ENCODE peak calls at places on chromosomes 3 and 15, in six cellular contexts. H, J, K, I, P and N are unnamed samples.

GRCh38 chr3:131396170-131396569 is 14.6 kb downstream of the NUDT16 start:
- DNase-seq in H (no peak), J (no peak), K (no peak), I (no peak), P (peak; percentile 75), N (no peak)

GRCh38 chr3:67654832-67655152 is 380 bp upstream of the SUCLG2 start:
- DNase-seq in H (no peak), J (no peak), K (no peak), I (no peak), P (no peak), N (no peak)

GRCh38 chr3:143885803-143886427 is 37.6 kb upstream of the SLC9A9 start:
- DNase-seq in H (no peak), J (peak; percentile 43), K (no peak), I (peak; percentile 34), P (no peak), N (no peak)

GRCh38 chr3:41195970-41196369 is 3.3 kb upstream of the CTNNB1 start:
- DNase-seq in H (no peak), J (no peak), K (no peak), I (no peak), P (no peak), N (no peak)

GRCh38 chr15:34701536-34701935 is 53.3 kb downstream of the GJD2 start:
- DNase-seq in H (no peak), J (no peak), K (no peak), I (no peak), P (no peak), N (no peak)

GRCh38 chr3:169999433-169999832 is 32.8 kb downstream of the SEC62 start:
- DNase-seq in H (no peak), J (no peak), K (no peak), I (no peak), P (no peak), N (no peak)

GRCh38 chr3:105915524-105915923 is 46.7 kb upstream of the CBLB start:
- DNase-seq in H (no peak), J (no peak), K (no peak), I (no peak), P (no peak), N (no peak)

GRCh38 chr3:110576962-110577361 is 494.7 kb upstream of the NECTIN3 start:
- DNase-seq in H (peak; percentile 78), J (no peak), K (no peak), I (peak; percentile 92), P (no peak), N (no peak)

GRCh38 chr3:128681277-128681829 is 30.7 kb upstream of the RPN1 start:
- DNase-seq in H (no peak), J (no peak), K (no peak), I (no peak), P (no peak), N (no peak)

GRCh38 chr3:170695486-170696069 is 109.7 kb upstream of the SLC7A14 start:
- DNase-seq in H (no peak), J (no peak), K (no peak), I (no peak), P (no peak), N (no peak)

GRCh38 chr15:91950631-91951384 is 97.3 kb downstream of the SLCO3A1 start:
- DNase-seq in H (no peak), J (no peak), K (no peak), I (peak; percentile 49), P (no peak), N (no peak)
- TF ChIP-seq CTCF in H (no peak), J (no peak), K (no peak), I (no peak), P (no peak), N (no peak)

DNA sequence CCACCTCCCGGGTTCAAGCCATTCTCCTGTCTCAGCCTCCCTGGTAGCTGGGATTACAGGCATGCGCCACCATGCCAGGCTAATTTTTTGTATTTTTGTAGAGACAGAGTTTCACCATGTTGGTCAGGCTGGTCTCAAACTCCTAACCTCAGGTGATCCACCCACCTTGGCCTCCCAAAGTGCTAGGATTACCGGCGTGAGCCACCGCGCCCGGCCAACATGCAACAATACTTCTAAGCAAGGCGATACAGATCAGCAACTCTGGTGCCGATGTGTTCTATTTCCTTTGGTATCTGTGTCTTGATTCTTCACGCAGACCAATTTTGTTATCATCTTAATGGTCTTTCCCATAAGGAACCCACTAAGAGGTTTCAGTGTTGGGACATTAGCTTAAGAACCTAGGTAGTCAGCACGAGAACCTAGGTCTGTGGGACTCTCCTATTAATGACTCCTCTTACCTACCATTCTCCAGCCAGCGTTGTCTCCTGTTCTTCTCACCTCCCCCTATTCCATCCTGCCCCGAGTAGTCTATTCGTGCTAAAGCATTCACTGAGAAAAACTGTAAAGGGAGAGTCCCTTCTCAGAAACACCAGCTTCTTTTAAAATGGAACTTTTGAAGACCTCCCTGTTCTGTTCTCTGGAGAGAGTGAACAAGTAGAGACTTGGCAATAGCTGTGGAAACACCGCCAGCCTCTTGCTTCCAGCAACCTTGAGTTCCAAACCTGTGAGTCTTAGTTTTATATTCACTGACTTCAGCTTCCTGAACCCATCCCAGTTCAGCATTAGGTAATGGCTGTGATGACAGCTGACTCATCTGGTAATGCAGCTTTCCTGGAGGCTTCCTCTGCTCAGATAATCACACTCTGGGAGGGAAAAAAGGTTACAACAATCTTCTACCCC is 61.2 kb downstream of the TSC22D2 start:
- DNase-seq in H (peak; percentile 9), J (peak; percentile 32), K (no peak), I (peak; percentile 98), P (peak; percentile 81), N (peak; percentile 44)
- H3K4me3 ChIP-seq in H (no peak overlapping the region), J (no peak overlapping the region), K (no peak overlapping the region), I (no peak overlapping the region), P (no peak overlapping the region), N (no peak overlapping the region)

GRCh38 chr3:5023777-5024346 is 44.6 kb downstream of the BHLHE40 start:
- DNase-seq in H (no peak), J (no peak), K (no peak), I (no peak), P (peak; percentile 45), N (no peak)

GRCh38 chr3:5021571-5022092 is 42.4 kb downstream of the BHLHE40 start:
- DNase-seq in H (no peak), J (no peak), K (no peak), I (peak; percentile 83), P (no peak), N (no peak)

GRCh38 chr3:5022966-5023776 is 43.9 kb downstream of the BHLHE40 start:
- DNase-seq in H (peak; percentile 79), J (no peak), K (no peak), I (peak; percentile 100), P (peak; percentile 87), N (peak; percentile 80)

GRCh38 chr3:5021116-5021515 is 41.9 kb downstream of the BHLHE40 start:
- DNase-seq in H (no peak), J (no peak), K (no peak), I (no peak), P (no peak), N (no peak)

DNA sequence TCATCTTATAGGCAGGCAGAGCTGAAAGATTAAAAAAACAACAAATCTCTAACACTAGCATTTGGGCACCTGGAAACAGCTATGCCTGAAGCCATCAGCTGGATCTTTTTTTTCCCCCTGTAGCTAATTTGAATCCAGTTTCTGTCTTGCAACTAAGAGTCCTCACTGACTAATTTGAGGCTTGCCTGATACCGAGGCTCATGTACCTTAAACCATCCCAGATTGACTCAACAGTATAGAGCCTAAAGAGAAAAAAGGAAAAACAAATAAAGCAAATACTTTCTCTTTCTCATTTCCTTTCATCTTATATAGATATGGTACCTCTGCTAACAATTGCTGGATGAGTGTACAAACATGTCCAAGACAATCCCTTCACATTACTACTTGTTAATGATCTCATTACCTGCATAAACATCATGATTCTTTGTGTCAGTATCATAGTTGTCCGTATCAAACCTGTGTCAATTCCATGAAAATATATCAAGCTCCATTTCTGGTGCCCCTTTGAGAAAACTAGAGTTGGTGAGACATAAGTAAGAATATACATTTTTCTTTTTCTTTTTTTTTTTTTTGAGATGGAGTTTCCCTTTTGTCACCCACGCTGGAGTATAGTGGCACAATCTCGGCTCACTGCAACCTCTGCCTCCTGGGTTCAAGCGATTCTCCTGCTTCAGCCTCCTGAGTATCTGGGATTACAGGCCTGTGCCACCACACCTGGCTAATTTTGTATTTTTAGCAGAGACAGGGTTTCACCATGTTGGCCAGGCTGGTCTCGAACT is 43.1 kb downstream of the BHLHE40 start:
- DNase-seq in H (no peak), J (no peak), K (no peak), I (peak; percentile 74), P (no peak), N (no peak)
- TF ChIP-seq POLR2A in H (no peak), J (no peak), K (no peak), I (no peak), P (no peak), N (no peak)

GRCh38 chr15:101474983-101475382 is 14.5 kb downstream of the PCSK6 start:
- DNase-seq in H (no peak), J (peak; percentile 6), K (no peak), I (no peak), P (no peak), N (no peak)

GRCh38 chr15:101478701-101479341 is 10.7 kb downstream of the PCSK6 start:
- DNase-seq in H (no peak), J (peak; percentile 10), K (no peak), I (no peak), P (no peak), N (no peak)

GRCh38 chr15:101477851-101478353 is 11.6 kb downstream of the PCSK6 start:
- DNase-seq in H (no peak), J (peak; percentile 63), K (no peak), I (no peak), P (no peak), N (peak; percentile 22)

GRCh38 chr15:101474233-101474632 is 15.3 kb downstream of the PCSK6 start:
- DNase-seq in H (no peak), J (peak; percentile 10), K (no peak), I (no peak), P (no peak), N (no peak)

DNA sequence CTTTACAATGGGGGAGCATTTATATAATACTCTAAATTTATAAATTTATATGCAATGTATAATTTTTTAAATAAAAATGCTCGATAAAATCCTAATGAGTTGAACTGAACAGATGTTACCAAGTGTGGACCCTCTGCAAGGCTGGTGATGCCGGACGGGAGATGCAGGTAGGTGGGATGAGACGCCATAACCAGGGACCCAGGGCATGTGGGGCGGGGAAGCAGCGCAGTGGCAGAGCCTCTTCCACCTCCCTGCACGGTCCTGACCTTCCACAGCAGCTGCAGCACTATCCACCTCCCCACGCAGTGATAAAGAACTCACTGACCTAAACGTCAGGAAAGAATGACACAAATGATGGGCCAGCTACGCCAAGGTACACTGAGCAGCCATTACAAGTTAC is 12.8 kb downstream of the PCSK6 start:
- DNase-seq in H (no peak), J (peak; percentile 48), K (no peak), I (no peak), P (no peak), N (no peak)
- TF ChIP-seq CTCF in H (no peak), J (no peak), K (no peak), I (no peak), P (no peak), N (no peak)

GRCh38 chr15:83928878-83929418 is 275.0 kb downstream of the ADAMTSL3 start:
- DNase-seq in H (no peak), J (no peak), K (no peak), I (no peak), P (no peak), N (no peak)

GRCh38 chr15:83927704-83928391 is 273.9 kb downstream of the ADAMTSL3 start:
- DNase-seq in H (no peak), J (no peak), K (no peak), I (no peak), P (no peak), N (no peak)

GRCh38 chr15:83930392-83930791 is 276.5 kb downstream of the ADAMTSL3 start:
- DNase-seq in H (no peak), J (no peak), K (no peak), I (no peak), P (no peak), N (no peak)

GRCh38 chr15:83929619-83930018 is 275.7 kb downstream of the ADAMTSL3 start:
- DNase-seq in H (no peak), J (no peak), K (no peak), I (no peak), P (no peak), N (no peak)

GRCh38 chr15:83928392-83928734 is 274.4 kb downstream of the ADAMTSL3 start:
- DNase-seq in H (no peak), J (no peak), K (no peak), I (no peak), P (no peak), N (no peak)
- H3K4me3 ChIP-seq in H (no peak overlapping the region), J (no peak overlapping the region), K (no peak overlapping the region), I (no peak overlapping the region), P (no peak overlapping the region), N (no peak overlapping the region)